ENCODE peak calls at places on chromosomes 2 and 18, in five cellular contexts. S is AG10803, N is IMR-90, B is GM10248, Z is left ventricle myocardium superior. E is an unnamed sample.

GRCh38 chr2:79393806-79394484 is 118.9 kb upstream of the CTNNA2 start:
- DNase-seq in B (no peak), Z (no peak), N (no peak), S (no peak), E (peak)

GRCh38 chr2:162022290-162022945 is 51.6 kb downstream of the DPP4 start:
- DNase-seq in B (no peak), N (peak), S (peak), Z (no peak), E (no peak)

GRCh38 chr2:28893488-28893887 is 979 bp upstream of the WDR43 start:
- DNase-seq in N (no peak), S (no peak), B (no peak), Z (no peak), E (no peak)

GRCh38 chr18:2901405-2901989 is 54.7 kb downstream of the EMILIN2 start:
- DNase-seq in S (peak), B (no peak), Z (peak), N (peak), E (no peak)

GRCh38 chr2:23107341-23107941 is 277.5 kb upstream of the KLHL29 start:
- DNase-seq in N (no peak), S (no peak), B (no peak), Z (no peak), E (no peak)

GRCh38 chr2:3443685-3444084 is 64.2 kb downstream of the TRAPPC12 start:
- DNase-seq in S (no peak), B (no peak), N (no peak), Z (no peak), E (no peak)

GRCh38 chr2:54570925-54571694 is 115.0 kb downstream of the SPTBN1 start:
- DNase-seq in S (peak), B (peak), N (peak), Z (peak), E (peak)

GRCh38 chr2:181683518-181684453 is 3.5 kb upstream of the NEUROD1 start:
- DNase-seq in S (peak), B (peak), Z (no peak), N (peak), E (no peak)

GRCh38 chr2:231611273-231612198 is 18.9 kb downstream of the TEX44 start:
- DNase-seq in Z (peak), S (peak), B (peak), N (peak), E (no peak)

E was measured in Ammon's horn.